ENCODE peak calls at places on chromosomes 5 and 9, in four cellular contexts. One of them, this sample, is unnamed.
A peak's percentile ranks its signal among the peaks of the same experiment; 100 is the strongest.

GRCh38 chr5:35861718-35862117 is 5.0 kb downstream of the IL7R start:
- DNase-seq in ACHN: no peak
- DNase-seq in H7: no peak
- DNase-seq in DMS79: no peak
- DNase-seq in this sample: no peak

GRCh38 chr5:151733727-151734408 is 24.6 kb downstream of the ATOX1 start:
- DNase-seq in H7: no peak
- DNase-seq in DMS79: no peak
- DNase-seq in ACHN: no peak
- DNase-seq in this sample: no peak

GRCh38 chr5:159489779-159490178 is 159.5 kb upstream of the IL12B start:
- DNase-seq in DMS79: no peak
- DNase-seq in H7: no peak
- DNase-seq in ACHN: no peak
- DNase-seq in this sample: no peak

GRCh38 chr9:124481115-124481514 is 26.1 kb downstream of the NR5A1 start:
- DNase-seq in ACHN: no peak
- DNase-seq in H7: no peak
- DNase-seq in DMS79: no peak
- DNase-seq in this sample: no peak

GRCh38 chr5:170623576-170624181 is 119.9 kb downstream of the KCNIP1 start:
- DNase-seq in H7: peak; percentile 88
- DNase-seq in DMS79: no peak
- DNase-seq in ACHN: peak; percentile 46
- DNase-seq in this sample: peak; percentile 19

GRCh38 chr5:156383510-156383909 is 56.5 kb downstream of the SGCD start:
- DNase-seq in H7: no peak
- DNase-seq in ACHN: no peak
- DNase-seq in DMS79: no peak
- DNase-seq in this sample: no peak

GRCh38 chr9:134889386-134890214 is 9.0 kb downstream of the FCN2 start:
- DNase-seq in H7: peak; percentile 18
- DNase-seq in ACHN: no peak
- DNase-seq in DMS79: no peak
- DNase-seq in this sample: no peak

GRCh38 chr9:114895605-114896004 is 34.8 kb downstream of the TNFSF8 start:
- DNase-seq in H7: no peak
- DNase-seq in DMS79: no peak
- DNase-seq in ACHN: no peak
- DNase-seq in this sample: no peak

GRCh38 chr9:89576404-89576824 is 28.4 kb upstream of the GADD45G start:
- DNase-seq in H7: peak; percentile 26
- DNase-seq in ACHN: peak; percentile 39
- DNase-seq in DMS79: no peak
- DNase-seq in this sample: peak; percentile 20

GRCh38 chr9:19200234-19200633 is 30.3 kb upstream of the DENND4C start:
- DNase-seq in DMS79: no peak
- DNase-seq in ACHN: no peak
- DNase-seq in H7: no peak
- DNase-seq in this sample: no peak

GRCh38 chr5:140134277-140134935 is 8.7 kb downstream of the IGIP start:
- DNase-seq in ACHN: no peak
- DNase-seq in H7: no peak
- DNase-seq in DMS79: no peak
- DNase-seq in this sample: no peak

GRCh38 chr5:150497274-150497988 is 10.5 kb upstream of the NDST1 start:
- DNase-seq in ACHN: peak; percentile 91
- DNase-seq in DMS79: no peak
- DNase-seq in H7: no peak
- DNase-seq in this sample: no peak

GRCh38 chr5:134063421-134063820 is 51.1 kb upstream of the TCF7 start:
- DNase-seq in DMS79: no peak
- DNase-seq in H7: peak; percentile 5
- DNase-seq in ACHN: no peak
- DNase-seq in this sample: no peak

GRCh38 chr9:16246785-16247184 is 623.7 kb downstream of the BNC2 start:
- DNase-seq in H7: no peak
- DNase-seq in ACHN: no peak
- DNase-seq in DMS79: no peak
- DNase-seq in this sample: no peak

GRCh38 chr9:26904070-26904469 is 11.5 kb upstream of the CAAP1 start:
- DNase-seq in DMS79: no peak
- DNase-seq in H7: no peak
- DNase-seq in ACHN: no peak
- DNase-seq in this sample: no peak

GRCh38 chr5:179900707-179901106 is 7.0 kb downstream of the TBC1D9B start:
- DNase-seq in H7: no peak
- DNase-seq in ACHN: no peak
- DNase-seq in DMS79: no peak
- DNase-seq in this sample: no peak

GRCh38 chr5:55829956-55830355 is 21.2 kb upstream of the IL31RA start:
- DNase-seq in DMS79: no peak
- DNase-seq in ACHN: no peak
- DNase-seq in H7: no peak
- DNase-seq in this sample: no peak

GRCh38 chr9:5718296-5719032 is 89.6 kb downstream of the RIC1 start:
- DNase-seq in ACHN: no peak
- DNase-seq in DMS79: no peak
- DNase-seq in H7: no peak
- DNase-seq in this sample: no peak